ENCODE peak calls at places on chromosome 15, in four cellular contexts. K is GM23248, O is right atrium auricular region, C is heart left ventricle. N is an unnamed sample.
A peak's percentile ranks its signal among the peaks of the same experiment; 100 is the strongest.

GRCh38 chr15:78749831-78750230 is 61.4 kb downstream of the ADAMTS7 start:
- DNase-seq in C (no peak), K (no peak), O (peak; percentile 54), N (peak; percentile 12)

GRCh38 chr15:92879949-92880725 is 20.0 kb upstream of the CHD2 start:
- DNase-seq in K (no peak), C (no peak), O (no peak), N (no peak)

GRCh38 chr15:58469432-58470353 is 37.9 kb downstream of the LIPC start:
- DNase-seq in C (no peak), O (peak; percentile 78), K (peak; percentile 93), N (no peak)

GRCh38 chr15:93164409-93164808 is 75.4 kb upstream of the RGMA start:
- DNase-seq in K (no peak), O (no peak), C (no peak), N (no peak)

GRCh38 chr15:56991017-56991416 is 72.6 kb downstream of the TCF12 start:
- DNase-seq in C (no peak), O (no peak), K (no peak), N (no peak)

GRCh38 chr15:88894348-88894818 is 961 bp downstream of the HAPLN3 start:
- DNase-seq in K (peak; percentile 40), O (no peak), C (peak; percentile 66), N (peak; percentile 69)

GRCh38 chr15:75346796-75347221 is at the start of gene NEIL1:
- DNase-seq in O (no peak), C (no peak), K (no peak), N (no peak)

GRCh38 chr15:59278120-59278519 is 71.5 kb downstream of the LDHAL6B start:
- DNase-seq in C (no peak), O (no peak), K (no peak), N (no peak)

GRCh38 chr15:59523702-59524101 is 85.7 kb downstream of the FAM81A start:
- DNase-seq in C (no peak), K (no peak), O (no peak), N (no peak)

GRCh38 chr15:49843725-49844124 is 222.9 kb downstream of the DTWD1 start:
- DNase-seq in K (peak; percentile 8), C (no peak), O (no peak), N (no peak)

GRCh38 chr15:57149196-57149595 is 227.1 kb upstream of the CGNL1 start:
- DNase-seq in C (no peak), K (peak; percentile 61), O (no peak), N (no peak)

GRCh38 chr15:92650966-92651365 is 4.6 kb downstream of the FAM174B start:
- DNase-seq in O (no peak), C (no peak), K (no peak), N (no peak)

GRCh38 chr15:39874890-39875549 is 45.0 kb downstream of the GPR176 start:
- DNase-seq in K (peak; percentile 50), O (no peak), C (no peak), N (peak; percentile 59)

GRCh38 chr15:77493324-77493907 is 72.7 kb downstream of the HMG20A start:
- DNase-seq in C (no peak), K (peak; percentile 63), O (no peak), N (no peak)

GRCh38 chr15:73716417-73716816 is 32.2 kb downstream of the CD276 start:
- DNase-seq in O (peak; percentile 63), C (peak; percentile 67), K (no peak), N (peak; percentile 77)

GRCh38 chr15:43204016-43204901 is 16.6 kb downstream of the EPB42 start:
- DNase-seq in K (peak; percentile 86), O (no peak), C (peak; percentile 55), N (peak; percentile 74)

GRCh38 chr15:75840659-75841058 is 2.6 kb upstream of the UBE2Q2 start:
- DNase-seq in O (peak; percentile 65), K (peak; percentile 67), C (peak; percentile 30), N (peak; percentile 60)

GRCh38 chr15:48375767-48376166 is 44.5 kb downstream of the DUT start:
- DNase-seq in C (no peak), O (no peak), K (no peak), N (no peak)

DNA sequence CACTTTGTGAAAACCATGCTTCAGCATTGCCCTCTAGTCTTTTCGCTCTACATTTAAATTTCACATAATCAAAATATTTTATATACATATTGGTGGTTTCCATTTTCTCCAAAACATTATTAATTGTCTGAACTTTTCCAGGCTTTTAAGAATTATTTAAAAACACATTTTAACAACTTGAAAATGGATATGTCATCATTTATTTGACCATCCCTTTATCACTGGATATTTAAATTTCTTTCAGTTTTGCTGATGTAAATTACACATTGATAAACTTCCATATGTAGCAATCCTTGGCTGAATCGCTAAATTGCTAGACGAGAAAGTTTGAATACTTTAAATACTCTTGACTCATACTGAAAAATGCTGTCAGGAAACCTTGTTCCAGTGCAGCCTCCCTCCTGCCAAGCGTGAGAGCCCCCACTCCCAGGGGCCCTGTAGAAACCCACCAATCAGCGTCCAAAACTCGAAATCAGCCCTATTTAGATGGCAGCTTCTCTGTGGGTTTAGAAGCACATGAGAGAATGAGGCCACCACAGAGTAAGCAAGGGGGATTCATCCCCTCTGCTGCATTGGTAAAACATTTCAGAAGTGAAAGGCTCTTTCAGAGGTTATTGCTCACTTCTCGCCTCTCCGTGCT is 145.9 kb downstream of the ATP10A start:
- DNase-seq in O (no peak), C (no peak), K (peak; percentile 74), N (no peak)
- H3K9me3 ChIP-seq in O (no peaks in the 10 kb centered on the region), C (no peaks in the 10 kb centered on the region), K (no peaks in the 10 kb centered on the region), N (no peaks in the 10 kb centered on the region)

DNA sequence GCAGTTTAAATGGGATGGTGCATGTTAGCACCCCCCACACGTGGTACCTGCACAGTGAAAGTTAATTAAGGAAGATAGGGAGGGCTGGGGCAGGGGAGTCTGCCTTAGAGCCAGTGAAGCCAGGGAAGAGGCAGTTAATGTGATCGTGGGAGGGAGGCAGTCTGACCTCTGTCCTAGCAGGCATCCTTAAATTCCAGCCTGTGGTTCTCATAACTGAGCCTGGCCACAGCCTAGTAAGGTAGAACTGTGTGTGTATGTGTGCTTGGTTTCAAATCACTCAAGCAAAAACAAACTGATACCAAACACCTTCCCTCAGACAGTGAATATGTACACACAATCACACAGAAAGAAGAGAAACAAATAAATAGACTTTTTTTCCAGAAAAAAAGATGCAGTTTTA is 319.1 kb upstream of the TLE3 start:
- DNase-seq in K (no peak), O (no peak), C (no peak), N (no peak)
- H3K4me3 ChIP-seq in K (no peak overlapping the region), O (no peak overlapping the region), C (no peak overlapping the region), N (no peak overlapping the region)

GRCh38 chr15:20295238-20295811 is 246.3 kb downstream of the GOLGA6L6 start:
- DNase-seq in C (no peak), K (no peak), O (peak; percentile 57), N (peak; percentile 34)
- H3K9me3 ChIP-seq in C (peaks cover 14% of the 10 kb centered on the region), K (peaks cover 4% of the 10 kb centered on the region), O (no peaks in the 10 kb centered on the region), N (no peaks in the 10 kb centered on the region)

GRCh38 chr15:35966781-35967180 is 420.8 kb upstream of the DPH6 start:
- DNase-seq in C (no peak), K (no peak), O (no peak), N (no peak)
- H3K4me3 ChIP-seq in C (no peak overlapping the region), K (no peak overlapping the region), O (no peak overlapping the region), N (no peak overlapping the region)

GRCh38 chr15:87033056-87033455 is 953.4 kb downstream of the AGBL1 start:
- DNase-seq in C (no peak), O (no peak), K (peak; percentile 14), N (no peak)
- H3K9me3 ChIP-seq in C (no peaks in the 10 kb centered on the region), O (no peaks in the 10 kb centered on the region), K (no peaks in the 10 kb centered on the region), N (no peaks in the 10 kb centered on the region)

DNA sequence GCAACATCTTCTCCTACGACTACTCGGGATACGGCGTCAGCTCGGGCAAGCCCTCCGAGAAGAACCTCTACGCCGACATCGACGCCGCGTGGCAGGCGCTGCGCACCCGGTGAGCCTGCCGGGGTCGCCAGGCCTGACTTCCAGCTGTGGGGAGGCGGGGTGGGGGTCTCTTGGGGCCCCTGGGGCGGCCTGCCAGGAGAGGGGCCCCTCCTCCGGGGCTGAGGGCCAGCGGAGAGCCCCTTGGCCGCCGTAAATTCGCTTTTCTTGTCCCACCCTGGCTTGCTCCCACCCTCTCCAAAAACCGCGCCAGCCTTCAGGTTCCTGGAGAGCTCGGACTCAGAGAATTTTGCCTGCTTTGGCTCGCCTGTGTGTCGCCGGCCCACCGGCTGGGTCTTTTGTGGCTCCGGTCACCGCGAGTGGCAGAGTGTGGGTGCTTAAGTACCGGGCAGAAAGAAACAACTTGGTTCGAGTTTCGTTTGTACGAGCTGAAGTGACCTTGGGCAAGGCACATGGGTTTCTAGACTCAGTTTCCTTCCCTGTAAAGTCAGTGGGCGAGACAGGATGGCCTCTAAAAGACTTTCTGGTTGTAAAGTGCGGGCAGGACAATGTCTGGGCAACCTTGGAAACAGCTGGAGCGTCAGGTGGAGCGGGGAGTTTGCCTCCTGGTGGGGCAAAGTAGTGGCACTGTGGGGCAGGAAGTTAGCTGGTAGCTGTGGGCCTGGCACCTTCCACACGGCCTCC is 971 bp downstream of the ABHD17C start:
- DNase-seq in K (peak; percentile 54), O (no peak), C (peak; percentile 22), N (peak; percentile 38)
- H3K4me3 ChIP-seq in K (peak overlapping the region; percentile 89), O (peak overlapping the region; percentile 57), C (peak overlapping the region; percentile 90), N (peak overlapping the region; percentile 60)

GRCh38 chr15:26378304-26378703 is 394.6 kb downstream of the GABRB3 start:
- DNase-seq in C (no peak), K (no peak), O (no peak), N (no peak)

GRCh38 chr15:26376243-26376642 is 396.6 kb downstream of the GABRB3 start:
- DNase-seq in C (no peak), K (peak; percentile 0), O (no peak), N (no peak)

GRCh38 chr15:26372712-26373111 is 400.2 kb downstream of the GABRB3 start:
- DNase-seq in C (no peak), K (no peak), O (no peak), N (no peak)
- H3K9me3 ChIP-seq in C (peaks cover 27% of the 10 kb centered on the region), K (no peaks in the 10 kb centered on the region), O (peaks cover 19% of the 10 kb centered on the region), N (no peaks in the 10 kb centered on the region)

DNA sequence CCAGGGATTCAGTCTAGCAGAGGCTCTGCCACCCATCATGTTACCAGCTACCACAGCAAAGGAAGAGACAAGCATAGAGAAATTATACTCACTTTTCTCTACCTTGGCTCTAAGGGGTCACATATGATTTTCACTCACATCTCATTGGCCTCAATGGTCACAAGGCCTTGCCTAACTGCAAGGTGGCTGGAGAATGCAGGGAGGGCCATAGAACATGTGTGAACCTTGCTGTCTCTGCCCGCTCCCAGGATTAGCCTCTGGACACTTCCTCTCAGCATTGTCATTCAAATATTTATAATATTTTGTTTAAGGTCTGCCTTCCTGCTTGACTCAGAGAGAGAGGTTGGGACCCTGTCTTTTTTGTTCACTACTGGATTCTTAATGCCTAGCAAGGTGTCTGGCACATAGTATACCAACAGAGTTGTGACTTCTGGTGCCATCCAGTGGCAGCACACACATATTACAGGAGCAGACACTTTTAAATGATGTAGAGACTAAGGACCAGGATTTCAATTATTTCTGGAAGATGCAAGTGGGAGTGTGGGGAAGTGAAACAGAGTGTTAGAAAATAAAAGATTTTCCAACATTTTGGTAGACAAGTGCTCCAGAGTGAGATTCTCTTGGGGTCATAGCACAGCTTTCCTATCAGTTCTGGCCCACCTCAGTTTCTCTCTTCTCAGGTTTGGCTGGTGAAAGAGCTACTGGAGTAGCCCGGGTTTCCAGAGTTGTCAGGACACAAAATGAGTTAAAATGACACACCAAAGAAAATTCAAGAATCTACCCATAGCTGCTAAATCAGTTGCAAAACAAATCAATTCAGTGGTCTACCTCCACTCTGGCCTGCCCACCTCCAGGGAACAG is 119.0 kb upstream of the RASGRP1 start:
- DNase-seq in C (peak; percentile 48), O (no peak), K (peak; percentile 70), N (peak; percentile 66)
- H3K4me3 ChIP-seq in C (no peak overlapping the region), O (no peak overlapping the region), K (no peak overlapping the region), N (no peak overlapping the region)

N was measured in testis.